ENCODE peak calls at places on chromosomes 2 and 18, in five cellular contexts. One of them, this sample, is unnamed.

GRCh38 chr2:240782886-240783818 is 36.9 kb downstream of the KIF1A start:
- DNase-seq in ELR: no peak
- DNase-seq in stimulated activated naive CD8-positive, alpha-beta T cell treated with anti-CD3 and anti-CD28 coated beads, Interleukin-15, amount 100 ng/mL, for 72 hours: no peak
- DNase-seq in stimulated activated CD8-positive, alpha-beta memory T cell treated with anti-CD3 and anti-CD28 coated beads, Interleukin-4, amount 100 ng/mL, for 1 hour: no peak
- DNase-seq in fibroblast of the aortic adventitia: no peak
- DNase-seq in this sample: peak

GRCh38 chr2:228037915-228038314 is 143.6 kb downstream of the SPHKAP start:
- DNase-seq in stimulated activated naive CD8-positive, alpha-beta T cell treated with anti-CD3 and anti-CD28 coated beads, Interleukin-15, amount 100 ng/mL, for 72 hours: no peak
- DNase-seq in fibroblast of the aortic adventitia: no peak
- DNase-seq in stimulated activated CD8-positive, alpha-beta memory T cell treated with anti-CD3 and anti-CD28 coated beads, Interleukin-4, amount 100 ng/mL, for 1 hour: no peak
- DNase-seq in ELR: no peak
- DNase-seq in this sample: no peak

GRCh38 chr2:232890896-232891601 is 21.0 kb downstream of the SNORC start:
- DNase-seq in ELR: peak
- DNase-seq in stimulated activated CD8-positive, alpha-beta memory T cell treated with anti-CD3 and anti-CD28 coated beads, Interleukin-4, amount 100 ng/mL, for 1 hour: no peak
- DNase-seq in fibroblast of the aortic adventitia: no peak
- DNase-seq in stimulated activated naive CD8-positive, alpha-beta T cell treated with anti-CD3 and anti-CD28 coated beads, Interleukin-15, amount 100 ng/mL, for 72 hours: no peak
- DNase-seq in this sample: no peak

GRCh38 chr18:37258131-37258530 is 307.5 kb downstream of the CELF4 start:
- DNase-seq in stimulated activated naive CD8-positive, alpha-beta T cell treated with anti-CD3 and anti-CD28 coated beads, Interleukin-15, amount 100 ng/mL, for 72 hours: no peak
- DNase-seq in stimulated activated CD8-positive, alpha-beta memory T cell treated with anti-CD3 and anti-CD28 coated beads, Interleukin-4, amount 100 ng/mL, for 1 hour: no peak
- DNase-seq in fibroblast of the aortic adventitia: no peak
- DNase-seq in ELR: no peak
- DNase-seq in this sample: peak

GRCh38 chr2:95353055-95353575 is 49.4 kb upstream of the FAHD2A start:
- DNase-seq in stimulated activated naive CD8-positive, alpha-beta T cell treated with anti-CD3 and anti-CD28 coated beads, Interleukin-15, amount 100 ng/mL, for 72 hours: no peak
- DNase-seq in ELR: no peak
- DNase-seq in fibroblast of the aortic adventitia: no peak
- DNase-seq in stimulated activated CD8-positive, alpha-beta memory T cell treated with anti-CD3 and anti-CD28 coated beads, Interleukin-4, amount 100 ng/mL, for 1 hour: no peak
- DNase-seq in this sample: no peak

GRCh38 chr2:113116100-113116958 is 11.1 kb upstream of the IL1RN start:
- DNase-seq in stimulated activated CD8-positive, alpha-beta memory T cell treated with anti-CD3 and anti-CD28 coated beads, Interleukin-4, amount 100 ng/mL, for 1 hour: no peak
- DNase-seq in stimulated activated naive CD8-positive, alpha-beta T cell treated with anti-CD3 and anti-CD28 coated beads, Interleukin-15, amount 100 ng/mL, for 72 hours: no peak
- DNase-seq in ELR: no peak
- DNase-seq in fibroblast of the aortic adventitia: peak
- DNase-seq in this sample: no peak

GRCh38 chr18:9549405-9549804 is 65.0 kb downstream of the PPP4R1 start:
- DNase-seq in stimulated activated naive CD8-positive, alpha-beta T cell treated with anti-CD3 and anti-CD28 coated beads, Interleukin-15, amount 100 ng/mL, for 72 hours: no peak
- DNase-seq in stimulated activated CD8-positive, alpha-beta memory T cell treated with anti-CD3 and anti-CD28 coated beads, Interleukin-4, amount 100 ng/mL, for 1 hour: no peak
- DNase-seq in fibroblast of the aortic adventitia: no peak
- DNase-seq in ELR: no peak
- DNase-seq in this sample: no peak

GRCh38 chr18:74631242-74632087 is 33.8 kb downstream of the ZNF407 start:
- DNase-seq in stimulated activated CD8-positive, alpha-beta memory T cell treated with anti-CD3 and anti-CD28 coated beads, Interleukin-4, amount 100 ng/mL, for 1 hour: no peak
- DNase-seq in fibroblast of the aortic adventitia: peak
- DNase-seq in stimulated activated naive CD8-positive, alpha-beta T cell treated with anti-CD3 and anti-CD28 coated beads, Interleukin-15, amount 100 ng/mL, for 72 hours: no peak
- DNase-seq in ELR: peak
- DNase-seq in this sample: no peak

GRCh38 chr2:181781082-181781786 is 100.9 kb upstream of the NEUROD1 start:
- DNase-seq in stimulated activated CD8-positive, alpha-beta memory T cell treated with anti-CD3 and anti-CD28 coated beads, Interleukin-4, amount 100 ng/mL, for 1 hour: no peak
- DNase-seq in ELR: no peak
- DNase-seq in fibroblast of the aortic adventitia: no peak
- DNase-seq in stimulated activated naive CD8-positive, alpha-beta T cell treated with anti-CD3 and anti-CD28 coated beads, Interleukin-15, amount 100 ng/mL, for 72 hours: no peak
- DNase-seq in this sample: no peak